ENCODE peak calls at places on chromosomes 13 and 19, in six cellular contexts. One of them, this sample, is unnamed.

GRCh38 chr13:31967155-31967554 is 64.4 kb upstream of the FRY start:
- DNase-seq in tibial nerve: no peak
- DNase-seq in esophagus muscularis mucosa: no peak
- DNase-seq in H1: no peak
- DNase-seq in K562: no peak
- DNase-seq in GM12878: no peak
- DNase-seq in this sample: no peak

GRCh38 chr19:28864577-28865042 is 348.3 kb downstream of the UQCRFS1 start:
- DNase-seq in K562: no peak
- DNase-seq in tibial nerve: no peak
- DNase-seq in GM12878: no peak
- DNase-seq in esophagus muscularis mucosa: no peak
- DNase-seq in H1: no peak
- DNase-seq in this sample: peak; percentile 65

GRCh38 chr19:10899171-10899653 is 27.9 kb downstream of the CARM1 start:
- DNase-seq in K562: no peak
- DNase-seq in tibial nerve: no peak
- DNase-seq in H1: no peak
- DNase-seq in GM12878: no peak
- DNase-seq in esophagus muscularis mucosa: no peak
- DNase-seq in this sample: no peak

GRCh38 chr19:4012975-4013634 is 5.6 kb downstream of the PIAS4 start:
- DNase-seq in H1: no peak
- DNase-seq in esophagus muscularis mucosa: no peak
- DNase-seq in GM12878: no peak
- DNase-seq in tibial nerve: no peak
- DNase-seq in K562: no peak
- DNase-seq in this sample: peak; percentile 16

GRCh38 chr13:99777873-99778272 is 193.7 kb downstream of the ZIC5 start:
- DNase-seq in K562: peak; percentile 23
- DNase-seq in H1: no peak
- DNase-seq in esophagus muscularis mucosa: no peak
- DNase-seq in tibial nerve: no peak
- DNase-seq in GM12878: no peak
- DNase-seq in this sample: no peak

GRCh38 chr13:95111608-95112007 is 189.6 kb downstream of the ABCC4 start:
- DNase-seq in GM12878: no peak
- DNase-seq in tibial nerve: no peak
- DNase-seq in K562: no peak
- DNase-seq in H1: no peak
- DNase-seq in esophagus muscularis mucosa: no peak
- DNase-seq in this sample: no peak

GRCh38 chr19:13160557-13160956 is 10.3 kb downstream of the IER2 start:
- DNase-seq in GM12878: no peak
- DNase-seq in H1: no peak
- DNase-seq in esophagus muscularis mucosa: no peak
- DNase-seq in K562: no peak
- DNase-seq in tibial nerve: no peak
- DNase-seq in this sample: no peak

GRCh38 chr13:103884139-103884723 is 818.0 kb upstream of the SLC10A2 start:
- DNase-seq in esophagus muscularis mucosa: no peak
- DNase-seq in tibial nerve: no peak
- DNase-seq in K562: no peak
- DNase-seq in H1: no peak
- DNase-seq in GM12878: no peak
- DNase-seq in this sample: no peak

GRCh38 chr13:99941086-99941485 is 30.5 kb downstream of the ZIC5 start:
- DNase-seq in K562: no peak
- DNase-seq in GM12878: no peak
- DNase-seq in H1: no peak
- DNase-seq in esophagus muscularis mucosa: no peak
- DNase-seq in tibial nerve: no peak
- DNase-seq in this sample: no peak

GRCh38 chr13:49246850-49247721 is 639 bp upstream of the CDADC1 start:
- DNase-seq in K562: peak; percentile 14
- DNase-seq in tibial nerve: no peak
- DNase-seq in GM12878: no peak
- DNase-seq in H1: no peak
- DNase-seq in esophagus muscularis mucosa: no peak
- DNase-seq in this sample: no peak

GRCh38 chr19:58514564-58515020 is 2.8 kb upstream of the SLC27A5 start:
- DNase-seq in K562: no peak
- DNase-seq in esophagus muscularis mucosa: no peak
- DNase-seq in tibial nerve: no peak
- DNase-seq in GM12878: no peak
- DNase-seq in H1: no peak
- DNase-seq in this sample: no peak

GRCh38 chr19:2603320-2603719 is 99.2 kb downstream of the GNG7 start:
- DNase-seq in esophagus muscularis mucosa: no peak
- DNase-seq in H1: no peak
- DNase-seq in tibial nerve: peak; percentile 51
- DNase-seq in GM12878: no peak
- DNase-seq in K562: no peak
- DNase-seq in this sample: peak; percentile 65

GRCh38 chr19:51485960-51486359 is 7.6 kb downstream of the CEACAM18 start:
- DNase-seq in GM12878: no peak
- DNase-seq in esophagus muscularis mucosa: no peak
- DNase-seq in K562: no peak
- DNase-seq in tibial nerve: no peak
- DNase-seq in H1: no peak
- DNase-seq in this sample: no peak

GRCh38 chr13:67662997-67663396 is 432.9 kb upstream of the PCDH9 start:
- DNase-seq in tibial nerve: no peak
- DNase-seq in H1: no peak
- DNase-seq in esophagus muscularis mucosa: no peak
- DNase-seq in GM12878: no peak
- DNase-seq in K562: no peak
- DNase-seq in this sample: no peak

GRCh38 chr13:41610426-41610825 is 153.1 kb downstream of the RGCC start:
- DNase-seq in GM12878: no peak
- DNase-seq in tibial nerve: no peak
- DNase-seq in K562: no peak
- DNase-seq in H1: no peak
- DNase-seq in esophagus muscularis mucosa: no peak
- DNase-seq in this sample: no peak

GRCh38 chr13:64817721-64818120 is 2412.4 kb downstream of the PCDH9 start:
- DNase-seq in K562: no peak
- DNase-seq in esophagus muscularis mucosa: no peak
- DNase-seq in H1: no peak
- DNase-seq in tibial nerve: no peak
- DNase-seq in GM12878: no peak
- DNase-seq in this sample: no peak

GRCh38 chr19:40466219-40467006 is at the start of gene SPTBN4:
- DNase-seq in esophagus muscularis mucosa: no peak
- DNase-seq in H1: peak; percentile 49
- DNase-seq in tibial nerve: peak; percentile 21
- DNase-seq in GM12878: peak; percentile 40
- DNase-seq in K562: no peak
- DNase-seq in this sample: peak; percentile 44
- TF ChIP-seq EP300 in esophagus muscularis mucosa: no peak
- TF ChIP-seq EP300 in H1: no peak
- TF ChIP-seq EP300 in tibial nerve: peak; percentile 43
- TF ChIP-seq EP300 in GM12878: peak; percentile 81
- TF ChIP-seq EP300 in K562: no peak
- TF ChIP-seq EP300 in this sample: no peak

GRCh38 chr19:15418112-15418587 is 638 bp downstream of the AKAP8L start:
- DNase-seq in tibial nerve: no peak
- DNase-seq in esophagus muscularis mucosa: no peak
- DNase-seq in H1: no peak
- DNase-seq in GM12878: no peak
- DNase-seq in K562: peak; percentile 43
- DNase-seq in this sample: no peak
- TF ChIP-seq POLR2A in tibial nerve: no peak
- TF ChIP-seq POLR2A in esophagus muscularis mucosa: no peak
- TF ChIP-seq POLR2A in H1: no peak
- TF ChIP-seq POLR2A in GM12878: no peak
- TF ChIP-seq POLR2A in K562: no peak
- TF ChIP-seq POLR2A in this sample: no peak

GRCh38 chr19:44879309-44880065 is 11.6 kb upstream of the TOMM40 start:
- DNase-seq in K562: no peak
- DNase-seq in GM12878: no peak
- DNase-seq in esophagus muscularis mucosa: no peak
- DNase-seq in tibial nerve: no peak
- DNase-seq in H1: no peak
- DNase-seq in this sample: no peak
- H3K36me3 ChIP-seq in K562: peaks cover 46% of the 10 kb centered on the region
- H3K36me3 ChIP-seq in GM12878: no peaks in the 10 kb centered on the region
- H3K36me3 ChIP-seq in esophagus muscularis mucosa: peaks cover 65% of the 10 kb centered on the region
- H3K36me3 ChIP-seq in tibial nerve: peaks cover 88% of the 10 kb centered on the region
- H3K36me3 ChIP-seq in H1: peaks cover 66% of the 10 kb centered on the region
- H3K36me3 ChIP-seq in this sample: no peaks in the 10 kb centered on the region

GRCh38 chr13:62327367-62327766 is 911.7 kb upstream of the PCDH20 start:
- DNase-seq in K562: no peak
- DNase-seq in esophagus muscularis mucosa: no peak
- DNase-seq in tibial nerve: no peak
- DNase-seq in H1: no peak
- DNase-seq in GM12878: no peak
- DNase-seq in this sample: no peak
- TF ChIP-seq EP300 in K562: no peak
- TF ChIP-seq EP300 in esophagus muscularis mucosa: no peak
- TF ChIP-seq EP300 in tibial nerve: no peak
- TF ChIP-seq EP300 in H1: no peak
- TF ChIP-seq EP300 in GM12878: no peak
- TF ChIP-seq EP300 in this sample: no peak

DNA sequence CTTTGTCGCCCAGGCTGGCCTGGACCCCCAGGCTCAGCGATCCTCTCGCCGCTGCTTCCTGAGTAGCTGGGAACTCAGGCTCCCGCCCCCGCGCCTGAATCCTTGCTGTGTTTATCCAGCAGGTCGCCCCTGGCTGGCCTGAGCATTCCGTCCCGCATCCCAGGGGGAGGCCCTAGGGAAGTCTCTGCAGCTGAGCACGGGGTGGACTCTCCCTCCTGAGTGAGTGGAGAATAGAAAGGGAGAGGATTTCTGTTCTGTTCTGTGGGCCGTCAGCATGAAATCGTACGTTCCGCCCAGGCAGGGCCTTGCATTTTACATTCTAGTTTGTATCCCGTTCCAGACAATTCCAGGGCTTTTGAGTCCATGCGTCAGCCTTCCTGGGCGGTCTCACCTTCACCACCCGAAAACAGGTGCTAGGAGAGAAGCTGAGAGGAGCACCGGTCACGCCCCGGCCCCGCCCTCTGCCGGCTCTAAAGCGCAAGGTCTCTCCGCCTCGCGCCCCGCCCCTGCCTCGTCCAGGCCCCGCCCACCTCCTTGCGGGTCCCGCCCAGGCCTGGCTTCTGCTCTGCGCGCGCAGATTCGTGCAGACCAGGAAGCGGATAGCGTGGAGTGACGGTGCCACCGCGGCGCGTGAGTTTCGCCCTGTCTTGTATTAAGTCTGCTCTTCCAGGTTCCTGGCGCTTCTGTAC is at the start of gene ZNF761:
- DNase-seq in tibial nerve: peak; percentile 94
- DNase-seq in esophagus muscularis mucosa: peak; percentile 99
- DNase-seq in GM12878: peak; percentile 75
- DNase-seq in K562: peak; percentile 95
- DNase-seq in H1: peak; percentile 100
- DNase-seq in this sample: peak; percentile 98
- TF ChIP-seq POLR2A in tibial nerve: peak; percentile 45
- TF ChIP-seq POLR2A in esophagus muscularis mucosa: peak; percentile 27
- TF ChIP-seq POLR2A in GM12878: peak; percentile 91
- TF ChIP-seq POLR2A in K562: peak; percentile 93
- TF ChIP-seq POLR2A in H1: peak; percentile 41
- TF ChIP-seq POLR2A in this sample: peak; percentile 63

GRCh38 chr13:50942630-50943311 is 33.2 kb downstream of the RNASEH2B start:
- DNase-seq in tibial nerve: no peak
- DNase-seq in GM12878: no peak
- DNase-seq in K562: no peak
- DNase-seq in esophagus muscularis mucosa: no peak
- DNase-seq in H1: no peak
- DNase-seq in this sample: no peak
- H3K36me3 ChIP-seq in tibial nerve: peaks cover 27% of the 10 kb centered on the region
- H3K36me3 ChIP-seq in GM12878: peaks cover 2% of the 10 kb centered on the region
- H3K36me3 ChIP-seq in K562: peaks cover 17% of the 10 kb centered on the region
- H3K36me3 ChIP-seq in esophagus muscularis mucosa: peaks cover 5% of the 10 kb centered on the region
- H3K36me3 ChIP-seq in H1: peaks cover 2% of the 10 kb centered on the region
- H3K36me3 ChIP-seq in this sample: no peaks in the 10 kb centered on the region

GRCh38 chr13:82165396-82166174 is 1716.7 kb downstream of the SLITRK1 start:
- DNase-seq in tibial nerve: no peak
- DNase-seq in H1: no peak
- DNase-seq in GM12878: no peak
- DNase-seq in esophagus muscularis mucosa: no peak
- DNase-seq in K562: no peak
- DNase-seq in this sample: no peak
- TF ChIP-seq EP300 in tibial nerve: no peak
- TF ChIP-seq EP300 in H1: no peak
- TF ChIP-seq EP300 in GM12878: no peak
- TF ChIP-seq EP300 in esophagus muscularis mucosa: no peak
- TF ChIP-seq EP300 in K562: no peak
- TF ChIP-seq EP300 in this sample: no peak